ENCODE peak calls at places on chromosome 9, in seven cellular contexts. J, F, T, C, O, B and K are unnamed samples.

GRCh38 chr9:127897194-127897692 is 2.2 kb downstream of the ST6GALNAC6 start:
- DNase-seq in J (no peak), F (peak; percentile 95), T (no peak), C (peak; percentile 95), O (peak; percentile 94), B (peak; percentile 82), K (peak; percentile 75)

GRCh38 chr9:3224931-3225330 is 300.9 kb downstream of the RFX3 start:
- DNase-seq in J (no peak), F (no peak), T (no peak), C (no peak), O (no peak), B (no peak), K (no peak)

GRCh38 chr9:134432471-134432870 is 106.2 kb downstream of the RXRA start:
- DNase-seq in J (no peak), F (no peak), T (no peak), C (no peak), O (no peak), B (no peak), K (no peak)

GRCh38 chr9:18208166-18209059 is 265.5 kb upstream of the ADAMTSL1 start:
- DNase-seq in J (no peak), F (no peak), T (no peak), C (peak; percentile 59), O (peak; percentile 6), B (peak; percentile 67), K (peak; percentile 44)

GRCh38 chr9:102700936-102701335 is 294.2 kb upstream of the CYLC2 start:
- DNase-seq in J (no peak), F (no peak), T (no peak), C (no peak), O (no peak), B (no peak), K (no peak)

GRCh38 chr9:129676970-129677369 is 11.5 kb downstream of the PRRX2 start:
- DNase-seq in J (no peak), F (peak; percentile 41), T (no peak), C (peak; percentile 15), O (peak; percentile 57), B (peak; percentile 48), K (no peak)

GRCh38 chr9:2641033-2641432 is 19.4 kb downstream of the VLDLR start:
- DNase-seq in J (no peak), F (no peak), T (no peak), C (no peak), O (no peak), B (no peak), K (no peak)

GRCh38 chr9:121651014-121651294 is 480 bp upstream of the DAB2IP start:
- DNase-seq in J (no peak), F (no peak), T (no peak), C (no peak), O (no peak), B (no peak), K (no peak)

GRCh38 chr9:77951369-77951768 is 80.2 kb downstream of the GNAQ start:
- DNase-seq in J (no peak), F (no peak), T (no peak), C (no peak), O (no peak), B (no peak), K (no peak)

GRCh38 chr9:109473329-109473728 is 24.8 kb downstream of the PTPN3 start:
- DNase-seq in J (no peak), F (no peak), T (no peak), C (no peak), O (no peak), B (no peak), K (no peak)

GRCh38 chr9:120538339-120538738 is 41.6 kb downstream of the CDK5RAP2 start:
- DNase-seq in J (no peak), F (no peak), T (no peak), C (peak; percentile 95), O (peak; percentile 64), B (no peak), K (no peak)

GRCh38 chr9:104971521-104971920 is 43.6 kb upstream of the ABCA1 start:
- DNase-seq in J (no peak), F (no peak), T (no peak), C (no peak), O (no peak), B (no peak), K (no peak)

DNA sequence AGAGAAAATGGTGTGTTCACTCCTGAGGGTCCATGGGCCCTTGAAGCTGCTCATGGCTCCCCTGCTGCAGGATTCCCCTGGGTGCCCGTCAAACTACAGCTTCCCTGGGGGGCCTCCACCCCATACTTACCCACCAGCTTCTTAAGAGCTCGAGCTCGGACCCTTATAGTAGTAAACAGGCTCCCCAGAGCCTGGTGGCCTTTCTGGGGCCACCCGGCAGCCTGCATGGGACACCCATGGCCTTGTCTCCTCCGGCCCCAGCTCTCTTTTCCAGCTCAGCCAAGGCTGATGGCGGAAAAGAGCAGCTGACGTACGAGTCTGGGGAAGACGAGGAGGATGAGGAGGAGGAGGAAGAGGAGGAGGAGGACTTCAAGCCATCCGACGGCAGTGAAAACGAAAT is 4.2 kb upstream of the CEL start:
- DNase-seq in J (no peak), F (no peak), T (no peak), C (no peak), O (no peak), B (no peak), K (no peak)
- H3K4me3 ChIP-seq in J (no peak overlapping the region), F (no peak overlapping the region), T (no peak overlapping the region), C (no peak overlapping the region), O (no peak overlapping the region), B (no peak overlapping the region), K (no peak overlapping the region)

GRCh38 chr9:72661401-72662135 is 140.2 kb downstream of the TMC1 start:
- DNase-seq in J (no peak), F (no peak), T (no peak), C (no peak), O (no peak), B (no peak), K (no peak)
- TF ChIP-seq YY1 in J (no peak), F (no peak), T (no peak), C (no peak), O (no peak), B (no peak), K (no peak)

GRCh38 chr9:113658565-113658935 is 195.0 kb downstream of the RGS3 start:
- DNase-seq in J (no peak), F (no peak), T (no peak), C (no peak), O (no peak), B (no peak), K (no peak)
- H3K4me3 ChIP-seq in J (no peak overlapping the region), F (no peak overlapping the region), T (no peak overlapping the region), C (no peak overlapping the region), O (no peak overlapping the region), B (no peak overlapping the region), K (no peak overlapping the region)

GRCh38 chr9:13942695-13943094 is 371.2 kb downstream of the NFIB start:
- DNase-seq in J (no peak), F (no peak), T (no peak), C (no peak), O (no peak), B (no peak), K (no peak)
- TF ChIP-seq YY1 in J (no peak), F (no peak), T (no peak), C (no peak), O (no peak), B (no peak), K (no peak)

GRCh38 chr9:106677815-106678214 is 185.2 kb upstream of the ZNF462 start:
- DNase-seq in J (no peak), F (no peak), T (no peak), C (no peak), O (no peak), B (no peak), K (no peak)
- H3K4me3 ChIP-seq in J (no peak overlapping the region), F (no peak overlapping the region), T (no peak overlapping the region), C (no peak overlapping the region), O (no peak overlapping the region), B (no peak overlapping the region), K (no peak overlapping the region)

GRCh38 chr9:115099891-115100290 is 18.1 kb downstream of the TNC start:
- DNase-seq in J (no peak), F (no peak), T (no peak), C (no peak), O (no peak), B (no peak), K (no peak)

GRCh38 chr9:115103746-115104477 is 14.0 kb downstream of the TNC start:
- DNase-seq in J (no peak), F (no peak), T (no peak), C (no peak), O (no peak), B (no peak), K (no peak)

GRCh38 chr9:115093550-115093949 is 24.4 kb downstream of the TNC start:
- DNase-seq in J (no peak), F (no peak), T (no peak), C (no peak), O (no peak), B (no peak), K (no peak)

GRCh38 chr9:115098226-115098965 is 19.6 kb downstream of the TNC start:
- DNase-seq in J (no peak), F (no peak), T (no peak), C (no peak), O (no peak), B (no peak), K (no peak)
- TF ChIP-seq YY1 in J (no peak), F (no peak), T (no peak), C (no peak), O (no peak), B (no peak), K (no peak)

GRCh38 chr9:137296214-137297059 is 5.6 kb downstream of the NRARP start:
- DNase-seq in J (no peak), F (no peak), T (no peak), C (no peak), O (peak; percentile 66), B (no peak), K (no peak)
- H3K4me3 ChIP-seq in J (no peak overlapping the region), F (peak overlapping the region; percentile 55), T (peak overlapping the region; percentile 42), C (no peak overlapping the region), O (no peak overlapping the region), B (peak overlapping the region; percentile 60), K (peak overlapping the region; percentile 29)

GRCh38 chr9:81724242-81724889 is 35.0 kb upstream of the TLE1 start:
- DNase-seq in J (no peak), F (no peak), T (no peak), C (no peak), O (no peak), B (no peak), K (no peak)

DNA sequence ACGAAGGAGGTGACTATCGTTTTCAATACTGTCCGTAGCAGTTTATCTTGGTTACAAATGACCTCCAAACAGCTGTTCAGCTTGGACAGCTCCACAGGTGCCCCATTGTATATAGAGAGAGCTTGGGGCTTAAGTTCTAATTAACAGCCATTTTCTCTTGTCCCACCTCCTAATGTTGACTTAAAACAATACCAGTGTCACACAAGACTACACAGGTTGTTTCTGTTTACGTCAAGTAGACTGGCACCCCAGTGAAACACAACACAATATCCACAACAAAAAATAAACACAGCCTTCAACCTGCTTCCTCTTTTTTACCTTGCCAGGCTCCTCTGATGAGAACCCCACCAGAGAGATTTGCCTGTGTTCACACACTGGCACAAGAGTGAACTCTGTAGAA is 39.8 kb upstream of the TLE1 start:
- DNase-seq in J (peak; percentile 41), F (no peak), T (no peak), C (no peak), O (no peak), B (no peak), K (no peak)
- TF ChIP-seq YY1 in J (no peak), F (no peak), T (no peak), C (no peak), O (no peak), B (no peak), K (no peak)